ENCODE peak calls at places on chromosome 20, in ten cellular contexts. A is coronary artery, K is H9, G is endothelial cell, Y is heart left ventricle, N is neural crest cell, P is upper lobe of right lung, M is SK-N-SH, L is heart right ventricle, E is Calu3. U is an unnamed sample.

GRCh38 chr20:3452690-3453089 is 18.1 kb upstream of the ATRN start:
- DNase-seq in A (no peak), K (no peak), G (no peak), Y (no peak), N (no peak), P (no peak), M (no peak), L (no peak), E (no peak), U (no peak)

GRCh38 chr20:1227121-1227582 is 1.3 kb downstream of the RAD21L1 start:
- DNase-seq in A (no peak), K (no peak), G (no peak), Y (no peak), N (no peak), P (no peak), M (no peak), L (no peak), E (no peak), U (no peak)

GRCh38 chr20:21251278-21251677 is 51.9 kb upstream of the XRN2 start:
- DNase-seq in A (no peak), K (no peak), G (no peak), Y (no peak), N (no peak), P (no peak), M (no peak), L (no peak), E (no peak), U (no peak)

GRCh38 chr20:1334370-1334731 is 5.4 kb upstream of the SDCBP2 start:
- DNase-seq in A (no peak), K (no peak), G (no peak), Y (peak; percentile 11), N (no peak), P (no peak), M (no peak), L (no peak), E (no peak), U (no peak)

GRCh38 chr20:40319741-40320499 is 369.1 kb downstream of the MAFB start:
- DNase-seq in A (no peak), K (no peak), G (no peak), Y (no peak), N (no peak), P (no peak), M (peak; percentile 15), L (no peak), E (no peak), U (no peak)

GRCh38 chr20:3297096-3297411 is 58.1 kb upstream of the SLC4A11 start:
- DNase-seq in A (no peak), K (no peak), G (no peak), Y (peak; percentile 24), N (no peak), P (no peak), M (no peak), L (no peak), E (no peak), U (no peak)

GRCh38 chr20:58994390-58995159 is 12.5 kb downstream of the CTSZ start:
- DNase-seq in A (no peak), K (no peak), G (no peak), Y (no peak), N (no peak), P (no peak), M (no peak), L (no peak), E (no peak), U (no peak)

GRCh38 chr20:43909720-43910119 is 4.9 kb upstream of the TOX2 start:
- DNase-seq in A (no peak), K (no peak), G (no peak), Y (no peak), N (no peak), P (no peak), M (no peak), L (no peak), E (no peak), U (no peak)

GRCh38 chr20:610130-611046 is at the start of gene TCF15:
- DNase-seq in A (no peak), K (peak; percentile 72), G (peak; percentile 65), Y (peak; percentile 78), N (peak; percentile 20), P (peak; percentile 55), M (peak; percentile 100), L (peak; percentile 77), E (no peak), U (no peak)

GRCh38 chr20:51966296-51966971 is 164.1 kb upstream of the SALL4 start:
- DNase-seq in A (no peak), K (peak; percentile 82), G (peak; percentile 68), Y (peak; percentile 28), N (peak; percentile 52), P (no peak), M (peak; percentile 74), L (peak; percentile 13), E (peak; percentile 83), U (peak; percentile 71)

GRCh38 chr20:24935140-24935539 is 13.9 kb upstream of the CST7 start:
- DNase-seq in A (no peak), K (no peak), G (no peak), Y (no peak), N (no peak), P (peak; percentile 49), M (no peak), L (no peak), E (no peak), U (no peak)

GRCh38 chr20:51633430-51633829 is 90.9 kb upstream of the NFATC2 start:
- DNase-seq in A (no peak), K (no peak), G (no peak), Y (no peak), N (no peak), P (no peak), M (no peak), L (no peak), E (no peak), U (no peak)

DNA sequence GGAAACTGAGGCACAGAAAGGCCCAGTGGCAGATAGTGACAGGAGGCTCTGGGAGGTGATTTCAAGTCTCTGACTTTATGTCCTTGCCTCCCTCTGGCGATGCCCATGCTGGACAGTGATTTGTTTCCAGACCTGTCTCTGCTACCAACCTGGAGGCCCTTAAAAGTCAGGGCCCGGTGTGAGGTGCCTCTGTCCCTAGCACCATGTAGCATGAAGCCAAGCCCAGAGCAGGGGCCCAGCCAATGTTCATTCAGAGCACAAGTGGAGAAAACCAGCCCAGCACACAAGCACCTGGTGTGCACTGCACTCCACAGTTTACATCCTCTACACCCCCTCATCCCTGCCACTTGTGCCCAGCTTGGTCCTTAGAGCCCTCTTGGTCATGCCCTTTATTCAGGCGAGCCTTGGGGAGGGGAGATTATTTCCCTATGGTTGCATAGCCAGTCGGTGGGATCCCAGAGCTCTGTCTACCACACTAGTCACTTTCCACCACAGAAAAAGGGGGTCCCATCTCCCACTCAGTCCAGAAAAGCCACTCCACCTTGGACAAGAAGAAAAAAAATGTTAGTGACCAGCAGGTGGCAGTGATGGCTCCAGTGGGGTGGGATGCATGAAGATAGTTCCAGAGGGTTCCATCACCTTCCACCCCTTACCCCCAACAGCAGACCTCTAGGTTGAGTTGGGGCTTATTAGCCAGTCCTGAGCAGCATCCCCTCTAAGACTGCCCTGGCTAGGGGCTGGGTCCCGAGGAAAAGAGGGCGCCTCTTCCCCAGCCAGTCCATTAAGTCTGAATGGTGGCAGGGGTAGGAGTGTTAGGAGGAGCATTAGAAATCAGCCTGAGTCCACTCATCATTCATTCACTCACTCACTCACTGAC is 30.9 kb downstream of the KIAA1755 start:
- DNase-seq in A (no peak), K (no peak), G (peak; percentile 63), Y (no peak), N (peak; percentile 50), P (no peak), M (peak; percentile 70), L (no peak), E (peak; percentile 68), U (no peak)
- TF ChIP-seq CTCF in A (peak; percentile 41), K (peak; percentile 64), G (peak; percentile 55), Y (peak; percentile 53), N (peak; percentile 63), P (peak; percentile 48), M (peak; percentile 65), L (peak; percentile 65), E (peak; percentile 83), U (peak; percentile 90)

DNA sequence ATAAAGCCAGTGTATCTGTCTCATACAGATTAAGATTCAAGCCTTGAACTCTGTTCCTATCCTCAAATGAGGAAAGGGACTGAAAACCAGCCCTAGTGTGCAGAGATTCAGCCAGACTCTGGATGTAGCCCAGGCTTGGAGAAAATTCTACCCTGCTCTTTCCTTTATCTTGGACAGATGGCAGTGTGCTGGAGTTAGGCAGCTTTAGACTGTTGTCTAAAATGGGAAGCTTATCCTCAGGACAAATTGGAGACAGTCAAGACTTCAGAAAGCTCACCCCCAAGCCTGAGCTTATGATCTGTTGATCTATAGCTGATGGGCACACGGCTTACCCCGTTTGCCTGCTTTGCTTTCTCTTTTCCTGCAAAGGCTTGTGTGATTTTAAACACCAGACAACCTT is 1057.5 kb downstream of the KIF16B start:
- DNase-seq in A (no peak), K (no peak), G (no peak), Y (no peak), N (no peak), P (no peak), M (peak; percentile 10), L (no peak), E (no peak), U (no peak)
- TF ChIP-seq CTCF in A (no peak), K (no peak), G (no peak), Y (no peak), N (no peak), P (no peak), M (no peak), L (no peak), E (no peak), U (no peak)

DNA sequence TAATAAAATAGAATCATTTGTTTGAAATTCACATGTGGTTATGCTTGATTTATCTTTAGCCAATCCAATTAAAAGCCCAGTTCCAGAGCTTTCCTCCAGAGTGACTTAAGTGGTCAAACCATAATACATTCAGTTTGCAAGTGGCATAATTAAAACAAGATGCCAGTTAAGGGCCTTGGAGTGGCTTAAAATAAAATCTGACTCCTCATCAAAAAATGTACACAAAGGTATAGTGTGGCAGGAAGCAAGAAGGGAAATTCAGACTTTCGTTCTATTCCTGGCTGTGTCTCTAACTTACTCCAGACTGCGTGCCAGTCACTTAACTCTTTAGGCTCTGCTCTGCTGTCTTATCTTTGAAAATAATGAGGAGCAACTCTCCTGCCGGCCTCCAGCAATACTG is 251.3 kb upstream of the PRND start:
- DNase-seq in A (no peak), K (no peak), G (no peak), Y (no peak), N (no peak), P (no peak), M (peak; percentile 5), L (no peak), E (no peak), U (peak; percentile 96)
- TF ChIP-seq CTCF in A (no peak), K (no peak), G (no peak), Y (no peak), N (no peak), P (no peak), M (peak; percentile 43), L (no peak), E (no peak), U (peak; percentile 63)

DNA sequence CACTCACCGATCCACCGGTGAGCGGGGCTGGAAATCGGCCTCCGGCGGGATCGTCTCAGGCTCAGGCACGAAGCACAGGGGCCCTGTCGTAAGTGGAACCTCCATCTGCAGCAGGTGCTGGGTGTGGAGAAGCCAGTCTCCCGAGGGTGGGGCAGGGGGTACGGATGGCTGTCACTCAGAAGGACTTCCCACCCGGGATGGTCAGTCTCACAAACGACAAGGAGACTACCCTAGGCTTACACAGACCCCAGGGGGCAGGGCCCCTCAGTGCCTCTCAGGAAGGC is 27.8 kb downstream of the YTHDF1 start:
- DNase-seq in A (no peak), K (no peak), G (no peak), Y (no peak), N (no peak), P (no peak), M (no peak), L (no peak), E (no peak), U (no peak)
- TF ChIP-seq CTCF in A (no peak), K (no peak), G (no peak), Y (no peak), N (no peak), P (no peak), M (no peak), L (no peak), E (no peak), U (no peak)

U was measured in HFFc6.